ENCODE peak calls at places on chromosomes 1 and 21, in eight cellular contexts. X is KBM-7; V is esophagus squamous epithelium; Z is cardiac muscle cell; S is stimulated activated CD8-positive, alpha-beta memory T cell treated with anti-CD3 and anti-CD28 coated beads, Interleukin-7, amount 100 ng/mL, for 1 hour; C is H54; F is activated CD4-positive, CD25-positive, alpha-beta regulatory T cell treated with anti-CD3 and anti-CD28 coated beads, Interleukin-2, amount 50 U/mL, for 16 hours; B is activated naive CD8-positive, alpha-beta T cell treated with anti-CD3 and anti-CD28 coated beads, Interleukin-2, amount 50 U/mL, for 24 hours. H is an unnamed sample.

GRCh38 chr21:32524010-32524719 is 61.2 kb downstream of the TCP10L start:
- DNase-seq in X (no peak), V (no peak), Z (no peak), S (no peak), C (peak), F (no peak), B (no peak), H (peak)

GRCh38 chr1:178862864-178863263 is 8.0 kb downstream of the ANGPTL1 start:
- DNase-seq in X (no peak), V (no peak), Z (no peak), S (no peak), C (no peak), F (no peak), B (no peak), H (no peak)

GRCh38 chr1:210505601-210506564 is 177.2 kb downstream of the HHAT start:
- DNase-seq in X (no peak), V (no peak), Z (peak), S (no peak), C (no peak), F (no peak), B (no peak), H (peak)

GRCh38 chr1:77382361-77382760 is 100.5 kb downstream of the AK5 start:
- DNase-seq in X (no peak), V (no peak), Z (no peak), S (no peak), C (no peak), F (no peak), B (no peak), H (no peak)

GRCh38 chr1:17878837-17879236 is 123.7 kb downstream of the ACTL8 start:
- DNase-seq in X (no peak), V (no peak), Z (no peak), S (no peak), C (peak), F (no peak), B (no peak), H (no peak)

GRCh38 chr1:89705901-89706699 is 73.2 kb downstream of the LRRC8C start:
- DNase-seq in X (no peak), V (no peak), Z (no peak), S (no peak), C (no peak), F (no peak), B (no peak), H (no peak)

GRCh38 chr1:163072658-163073057 is 3.5 kb downstream of the RGS4 start:
- DNase-seq in X (no peak), V (no peak), Z (no peak), S (no peak), C (no peak), F (no peak), B (no peak), H (no peak)

GRCh38 chr1:242585616-242586354 is 61.3 kb upstream of the PLD5 start:
- DNase-seq in X (no peak), V (no peak), Z (no peak), S (no peak), C (no peak), F (no peak), B (no peak), H (no peak)

GRCh38 chr1:23167353-23168078 is 1.1 kb downstream of the LUZP1 start:
- DNase-seq in X (peak), V (no peak), Z (peak), S (no peak), C (peak), F (no peak), B (peak), H (peak)

GRCh38 chr1:219834247-219834917 is 94.0 kb downstream of the SLC30A10 start:
- DNase-seq in X (no peak), V (no peak), Z (no peak), S (no peak), C (no peak), F (no peak), B (no peak), H (no peak)

GRCh38 chr1:183757061-183757460 is 47.9 kb upstream of the RGL1 start:
- DNase-seq in X (no peak), V (no peak), Z (no peak), S (no peak), C (peak), F (no peak), B (no peak), H (no peak)

GRCh38 chr21:45513003-45513706 is 29.1 kb downstream of the SLC19A1 start:
- DNase-seq in X (no peak), V (no peak), Z (no peak), S (no peak), C (no peak), F (no peak), B (no peak), H (no peak)

GRCh38 chr1:204920967-204921366 is 50.3 kb downstream of the NFASC start:
- DNase-seq in X (no peak), V (no peak), Z (no peak), S (no peak), C (no peak), F (no peak), B (no peak), H (no peak)